ENCODE peak calls at places on chromosomes 11 and 22, in nine cellular contexts. M is cardiac muscle cell, V is RCC 7860, U is RWPE2, J is Ammon's horn, K is fibroblast of mammary gland, N is anterior cingulate cortex, X is putamen, D is vagina. G is an unnamed sample.

GRCh38 chr11:62665630-62666258 is 632 bp downstream of the CSKMT start:
- DNase-seq in M (peak; percentile 79), V (peak; percentile 10), U (no peak), J (peak; percentile 56), K (peak; percentile 59), N (peak; percentile 59), X (no peak), D (no peak), G (no peak)

GRCh38 chr22:41816241-41816640 is 15.8 kb downstream of the CCDC134 start:
- DNase-seq in M (no peak), V (no peak), U (no peak), J (no peak), K (no peak), N (no peak), X (no peak), D (no peak), G (no peak)

GRCh38 chr11:119368121-119369034 is 13.1 kb downstream of the USP2 start:
- DNase-seq in M (peak; percentile 33), V (peak; percentile 32), U (peak; percentile 84), J (no peak), K (peak; percentile 56), N (no peak), X (peak; percentile 74), D (no peak), G (peak; percentile 50)

GRCh38 chr11:32006799-32007388 is 84.0 kb upstream of the RCN1 start:
- DNase-seq in M (peak; percentile 63), V (peak; percentile 7), U (no peak), J (peak; percentile 71), K (peak; percentile 50), N (no peak), X (no peak), D (no peak), G (no peak)

GRCh38 chr22:20918663-20919220 is 1.5 kb downstream of the CRKL start:
- DNase-seq in M (no peak), V (no peak), U (no peak), J (no peak), K (no peak), N (no peak), X (no peak), D (no peak), G (no peak)

GRCh38 chr11:69696749-69697488 is 6.9 kb downstream of the FGF19 start:
- DNase-seq in M (no peak), V (no peak), U (no peak), J (no peak), K (no peak), N (no peak), X (no peak), D (no peak), G (no peak)

GRCh38 chr11:68960299-68961071 is 20.3 kb downstream of the MRGPRD start:
- DNase-seq in M (no peak), V (no peak), U (no peak), J (no peak), K (no peak), N (no peak), X (no peak), D (no peak), G (no peak)

GRCh38 chr22:49417833-49418232 is 409.8 kb downstream of the BRD1 start:
- DNase-seq in M (no peak), V (no peak), U (no peak), J (no peak), K (no peak), N (no peak), X (no peak), D (no peak), G (no peak)

GRCh38 chr22:40204331-40205116 is 26.8 kb downstream of the TNRC6B start:
- DNase-seq in M (peak; percentile 59), V (no peak), U (no peak), J (no peak), K (peak; percentile 80), N (no peak), X (no peak), D (no peak), G (no peak)

GRCh38 chr11:23973244-23973643 is 523.6 kb upstream of the LUZP2 start:
- DNase-seq in M (no peak), V (no peak), U (no peak), J (no peak), K (no peak), N (no peak), X (no peak), D (no peak), G (no peak)

GRCh38 chr11:19777342-19778102 is 64.9 kb downstream of the NAV2 start:
- DNase-seq in M (peak; percentile 65), V (no peak), U (no peak), J (no peak), K (peak; percentile 78), N (no peak), X (no peak), D (no peak), G (no peak)

GRCh38 chr11:117928818-117929567 is at the start of gene TMPRSS13:
- DNase-seq in M (no peak), V (no peak), U (no peak), J (no peak), K (no peak), N (no peak), X (no peak), D (no peak), G (no peak)

GRCh38 chr22:26673485-26673884 is 16.1 kb downstream of the MIAT start:
- DNase-seq in M (no peak), V (peak; percentile 19), U (no peak), J (no peak), K (peak; percentile 45), N (no peak), X (no peak), D (no peak), G (peak; percentile 27)

GRCh38 chr11:70798296-70798695 is 400.0 kb downstream of the CTTN start:
- DNase-seq in M (no peak), V (no peak), U (no peak), J (no peak), K (no peak), N (no peak), X (no peak), D (no peak), G (no peak)

GRCh38 chr11:74773481-74773880 is 24.8 kb downstream of the RNF169 start:
- DNase-seq in M (no peak), V (no peak), U (no peak), J (no peak), K (no peak), N (no peak), X (no peak), D (no peak), G (no peak)

GRCh38 chr22:33914699-33915098 is 5.6 kb downstream of the LARGE1 start:
- DNase-seq in M (no peak), V (no peak), U (no peak), J (no peak), K (no peak), N (no peak), X (no peak), D (no peak), G (no peak)

GRCh38 chr11:70073881-70074371 is 4.2 kb upstream of the ANO1 start:
- DNase-seq in M (peak; percentile 51), V (peak; percentile 70), U (peak; percentile 25), J (no peak), K (peak; percentile 27), N (no peak), X (no peak), D (no peak), G (no peak)

GRCh38 chr11:128506384-128506783 is 81.0 kb downstream of the ETS1 start:
- DNase-seq in M (no peak), V (no peak), U (no peak), J (no peak), K (peak; percentile 27), N (no peak), X (no peak), D (no peak), G (no peak)

GRCh38 chr22:46803031-46803880 is 40.8 kb downstream of the TBC1D22A start:
- DNase-seq in M (peak; percentile 41), V (no peak), U (no peak), J (peak; percentile 54), K (peak; percentile 24), N (no peak), X (no peak), D (no peak), G (peak; percentile 5)

GRCh38 chr11:11230802-11231562 is 122.1 kb downstream of the CSNK2A3 start:
- DNase-seq in M (no peak), V (no peak), U (no peak), J (no peak), K (no peak), N (no peak), X (no peak), D (no peak), G (no peak)

GRCh38 chr11:72141066-72141465 is 5.5 kb downstream of the FOLR3 start:
- DNase-seq in M (peak; percentile 67), V (peak; percentile 91), U (no peak), J (no peak), K (peak; percentile 94), N (no peak), X (no peak), D (no peak), G (no peak)

GRCh38 chr11:42407379-42407778 is 904.4 kb upstream of the API5 start:
- DNase-seq in M (peak; percentile 40), V (no peak), U (no peak), J (peak; percentile 76), K (no peak), N (peak; percentile 21), X (peak; percentile 73), D (no peak), G (no peak)

GRCh38 chr11:92322225-92322624 is 97.6 kb downstream of the FAT3 start:
- DNase-seq in M (no peak), V (no peak), U (no peak), J (no peak), K (peak; percentile 47), N (no peak), X (no peak), D (no peak), G (no peak)

GRCh38 chr11:5929984-5930383 is 12.1 kb upstream of the OR56A3 start:
- DNase-seq in M (no peak), V (no peak), U (no peak), J (no peak), K (no peak), N (no peak), X (no peak), D (no peak), G (no peak)

GRCh38 chr11:115503083-115503885 is 931 bp downstream of the CADM1 start:
- DNase-seq in M (peak; percentile 29), V (peak; percentile 55), U (no peak), J (peak; percentile 91), K (no peak), N (peak; percentile 65), X (peak; percentile 91), D (no peak), G (peak; percentile 87)

GRCh38 chr11:34756591-34756990 is 135.7 kb downstream of the EHF start:
- DNase-seq in M (peak; percentile 22), V (no peak), U (no peak), J (no peak), K (no peak), N (no peak), X (no peak), D (no peak), G (no peak)

GRCh38 chr11:69705901-69706787 is 2.3 kb upstream of the FGF19 start:
- DNase-seq in M (no peak), V (no peak), U (no peak), J (no peak), K (no peak), N (no peak), X (no peak), D (no peak), G (no peak)

GRCh38 chr11:61532136-61533038 is 23.8 kb downstream of the LRRC10B start:
- DNase-seq in M (peak; percentile 33), V (peak; percentile 5), U (no peak), J (no peak), K (peak; percentile 46), N (no peak), X (no peak), D (no peak), G (no peak)

GRCh38 chr22:25919452-25919851 is 177.5 kb downstream of the MYO18B start:
- DNase-seq in M (no peak), V (no peak), U (no peak), J (no peak), K (no peak), N (no peak), X (no peak), D (no peak), G (no peak)

GRCh38 chr11:112129656-112130055 is 34.2 kb downstream of the IL18 start:
- DNase-seq in M (no peak), V (no peak), U (no peak), J (peak; percentile 70), K (no peak), N (no peak), X (peak; percentile 64), D (no peak), G (no peak)

GRCh38 chr11:15202626-15203025 is 87.9 kb downstream of the INSC start:
- DNase-seq in M (no peak), V (no peak), U (no peak), J (no peak), K (no peak), N (no peak), X (no peak), D (no peak), G (no peak)

G was measured in C1 segment of cervical spinal cord.